ENCODE peak calls at places on chromosomes 16 and 17, in eight cellular contexts. Z is thoracic aorta, N is neural crest cell, F is transverse colon, B is cardiac fibroblast, S is GM23338, R is osteocyte, G is mesothelial cell of epicardium. L is an unnamed sample.

GRCh38 chr17:83100853-83101391 is 21.5 kb downstream of the METRNL start:
- DNase-seq in B (no peak), Z (no peak), F (peak; percentile 49), R (no peak), S (no peak), N (no peak), G (no peak), L (no peak)

GRCh38 chr17:35243459-35244204 is 760 bp downstream of the SLFN5 start:
- DNase-seq in G (no peak), Z (peak; percentile 13), R (no peak), F (peak; percentile 55), N (peak; percentile 16), B (peak; percentile 67), S (peak; percentile 54), L (peak; percentile 64)

GRCh38 chr16:65178151-65178550 is 56.3 kb upstream of the CDH11 start:
- DNase-seq in F (no peak), B (peak; percentile 15), S (no peak), N (no peak), G (no peak), R (no peak), Z (no peak), L (no peak)

GRCh38 chr16:15873737-15874136 is 14.7 kb downstream of the CEP20 start:
- DNase-seq in B (no peak), S (no peak), N (no peak), Z (no peak), R (no peak), F (no peak), G (no peak), L (no peak)

GRCh38 chr17:60163108-60163784 is 13.5 kb downstream of the CA4 start:
- DNase-seq in G (no peak), R (no peak), S (no peak), F (no peak), Z (no peak), B (no peak), N (no peak), L (no peak)

GRCh38 chr17:29618272-29619065 is 4.2 kb downstream of the CORO6 start:
- DNase-seq in F (no peak), N (no peak), S (peak; percentile 72), R (no peak), Z (no peak), B (no peak), G (no peak), L (no peak)

GRCh38 chr17:68101992-68102758 is 66.6 kb downstream of the KPNA2 start:
- DNase-seq in N (no peak), Z (no peak), F (peak; percentile 47), R (peak; percentile 76), B (no peak), S (peak; percentile 10), G (peak; percentile 42), L (no peak)

GRCh38 chr17:4833941-4834501 is 881 bp downstream of the MINK1 start:
- DNase-seq in B (peak; percentile 60), S (peak; percentile 43), N (no peak), R (no peak), F (peak; percentile 47), G (no peak), Z (no peak), L (no peak)

GRCh38 chr17:63140255-63140654 is 174.2 kb downstream of the TANC2 start:
- DNase-seq in G (no peak), S (no peak), B (peak; percentile 20), R (no peak), N (no peak), F (peak; percentile 32), Z (no peak), L (no peak)

GRCh38 chr17:51255673-51256072 is 4.2 kb downstream of the MBTD1 start:
- DNase-seq in R (no peak), N (no peak), G (no peak), Z (no peak), S (no peak), B (no peak), F (no peak), L (no peak)

GRCh38 chr17:81044764-81045589 is 10.0 kb downstream of the BAIAP2 start:
- DNase-seq in B (peak; percentile 68), G (peak; percentile 69), Z (no peak), S (no peak), N (no peak), R (peak; percentile 90), F (peak; percentile 76), L (no peak)

GRCh38 chr17:1197781-1198490 is 18.2 kb upstream of the ABR start:
- DNase-seq in R (no peak), G (no peak), Z (no peak), B (peak; percentile 79), F (peak; percentile 82), N (no peak), S (no peak), L (peak; percentile 75)

GRCh38 chr17:2282297-2282873 is 21.2 kb downstream of the SMG6 start:
- DNase-seq in B (peak; percentile 87), F (no peak), S (peak; percentile 84), Z (no peak), G (no peak), R (no peak), N (no peak), L (no peak)

GRCh38 chr16:54934536-54935410 is 4.1 kb downstream of the IRX5 start:
- DNase-seq in G (peak; percentile 62), S (peak; percentile 85), R (peak; percentile 76), N (peak; percentile 38), F (no peak), Z (no peak), B (no peak), L (no peak)

GRCh38 chr17:80394629-80395216 is 20.2 kb upstream of the ENDOV start:
- DNase-seq in F (no peak), Z (no peak), R (no peak), G (no peak), N (no peak), S (no peak), B (no peak), L (no peak)

GRCh38 chr17:66915204-66915611 is 49.3 kb upstream of the CACNG4 start:
- DNase-seq in F (peak; percentile 62), G (no peak), S (peak; percentile 31), Z (no peak), B (peak; percentile 6), R (no peak), N (no peak), L (no peak)

GRCh38 chr17:81520021-81520894 is 7.7 kb upstream of the ACTG1 start:
- DNase-seq in Z (no peak), F (no peak), R (no peak), G (no peak), B (no peak), S (no peak), N (no peak), L (no peak)

GRCh38 chr17:30550512-30551273 is 73.5 kb downstream of the GOSR1 start:
- DNase-seq in G (peak; percentile 24), S (no peak), B (peak; percentile 21), F (peak; percentile 22), R (peak; percentile 67), N (no peak), Z (no peak), L (no peak)

GRCh38 chr16:50046853-50047252 is 18.9 kb upstream of the HEATR3 start:
- DNase-seq in R (no peak), G (no peak), F (no peak), S (no peak), B (no peak), Z (no peak), N (no peak), L (no peak)

GRCh38 chr17:81416612-81417011 is 21.4 kb downstream of the BAHCC1 start:
- DNase-seq in S (no peak), F (no peak), N (no peak), B (no peak), R (no peak), G (no peak), Z (no peak), L (no peak)

GRCh38 chr16:11151156-11151904 is 104.7 kb downstream of the SOCS1 start:
- DNase-seq in S (no peak), F (no peak), R (no peak), B (no peak), G (peak; percentile 50), N (no peak), Z (no peak), L (no peak)

DNA sequence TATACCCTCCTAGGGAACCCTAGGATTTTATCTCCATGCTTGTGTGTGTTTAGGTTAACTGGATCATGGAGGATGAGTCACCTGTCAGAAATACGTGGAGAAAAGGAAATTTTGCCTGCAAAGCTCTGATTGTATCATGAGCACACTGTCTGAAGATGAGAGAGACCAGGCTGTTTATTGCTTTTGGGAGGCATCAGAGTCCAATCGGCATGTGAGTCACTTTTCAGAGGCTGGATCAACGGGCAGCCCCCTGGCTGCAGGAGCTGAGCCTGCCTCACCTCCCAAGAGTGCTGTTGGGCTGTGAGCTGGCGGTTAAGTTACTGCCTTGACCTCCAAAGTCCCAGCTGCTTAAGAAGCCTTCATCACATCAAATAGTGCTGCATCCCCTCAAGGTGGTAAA is 41.5 kb upstream of the MED9 start:
- DNase-seq in B (peak; percentile 58), Z (no peak), F (no peak), R (no peak), G (no peak), N (no peak), S (no peak), L (no peak)
- TF ChIP-seq CTCF in B (peak; percentile 68), Z (no peak), F (no peak), R (no peak), G (no peak), N (peak; percentile 13), S (no peak), L (no peak)

GRCh38 chr17:48134912-48135480 is 27.4 kb downstream of the SNX11 start:
- DNase-seq in R (no peak), Z (no peak), S (peak; percentile 69), F (no peak), G (no peak), N (no peak), B (no peak), L (no peak)
- TF ChIP-seq CTCF in R (no peak), Z (no peak), S (peak; percentile 54), F (peak; percentile 9), G (no peak), N (peak; percentile 26), B (peak; percentile 17), L (no peak)

GRCh38 chr17:36812762-36813161 is 124.5 kb upstream of the LHX1 start:
- DNase-seq in B (no peak), F (no peak), R (no peak), S (peak; percentile 54), G (no peak), Z (no peak), N (no peak), L (no peak)

GRCh38 chr17:36814958-36815357 is 122.3 kb upstream of the LHX1 start:
- DNase-seq in N (no peak), R (no peak), G (no peak), Z (no peak), S (no peak), F (no peak), B (no peak), L (no peak)

GRCh38 chr17:36816214-36816613 is 121.1 kb upstream of the LHX1 start:
- DNase-seq in Z (no peak), N (no peak), R (no peak), B (no peak), G (no peak), S (no peak), F (no peak), L (no peak)

GRCh38 chr17:36813957-36814356 is 123.3 kb upstream of the LHX1 start:
- DNase-seq in B (no peak), N (no peak), Z (no peak), F (no peak), G (no peak), S (no peak), R (no peak), L (no peak)

GRCh38 chr17:36813357-36813756 is 123.9 kb upstream of the LHX1 start:
- DNase-seq in R (no peak), B (no peak), G (no peak), S (no peak), F (no peak), Z (no peak), N (no peak), L (no peak)
- TF ChIP-seq CTCF in R (no peak), B (no peak), G (no peak), S (no peak), F (no peak), Z (no peak), N (no peak), L (no peak)

GRCh38 chr17:75639771-75640555 is 6.7 kb downstream of the SMIM5 start:
- DNase-seq in B (no peak), F (peak; percentile 80), Z (no peak), G (no peak), R (no peak), S (no peak), N (no peak), L (no peak)
- TF ChIP-seq CTCF in B (no peak), F (peak; percentile 31), Z (no peak), G (peak; percentile 31), R (no peak), S (no peak), N (no peak), L (no peak)

L was measured in natural killer cell.